ENCODE peak calls at places on chromosomes 2 and 18, in ten cellular contexts. One of them, this sample, is unnamed. For H3K4me1, the result is how much of the 10 kb centered on the place peaks cover.

GRCh38 chr2:170339753-170340692 is 162.1 kb downstream of the MYO3B start:
- DNase-seq in tibial nerve: no peak
- DNase-seq in heart left ventricle: no peak
- DNase-seq in sigmoid colon: no peak
- DNase-seq in adrenal gland: no peak
- DNase-seq in upper lobe of left lung: no peak
- DNase-seq in stomach: no peak
- DNase-seq in testis: no peak
- DNase-seq in A549: no peak
- DNase-seq in uterus: no peak
- DNase-seq in this sample: no peak

GRCh38 chr2:16900405-16901025 is 234.9 kb upstream of the CYRIA start:
- DNase-seq in tibial nerve: no peak
- DNase-seq in heart left ventricle: no peak
- DNase-seq in sigmoid colon: no peak
- DNase-seq in adrenal gland: no peak
- DNase-seq in upper lobe of left lung: no peak
- DNase-seq in stomach: peak
- DNase-seq in testis: peak
- DNase-seq in A549: no peak
- DNase-seq in uterus: no peak
- DNase-seq in this sample: no peak

GRCh38 chr2:101559576-101559975 is 84.7 kb upstream of the RFX8 start:
- DNase-seq in tibial nerve: no peak
- DNase-seq in heart left ventricle: peak
- DNase-seq in sigmoid colon: no peak
- DNase-seq in adrenal gland: no peak
- DNase-seq in upper lobe of left lung: no peak
- DNase-seq in stomach: no peak
- DNase-seq in testis: no peak
- DNase-seq in A549: no peak
- DNase-seq in uterus: peak
- DNase-seq in this sample: no peak

GRCh38 chr2:75698928-75699327 is 11.8 kb downstream of the GCFC2 start:
- DNase-seq in tibial nerve: no peak
- DNase-seq in heart left ventricle: no peak
- DNase-seq in sigmoid colon: no peak
- DNase-seq in adrenal gland: no peak
- DNase-seq in upper lobe of left lung: no peak
- DNase-seq in stomach: no peak
- DNase-seq in testis: no peak
- DNase-seq in A549: no peak
- DNase-seq in uterus: no peak
- DNase-seq in this sample: no peak

GRCh38 chr18:25446972-25447371 is 95.0 kb upstream of the ZNF521 start:
- DNase-seq in tibial nerve: no peak
- DNase-seq in heart left ventricle: no peak
- DNase-seq in sigmoid colon: no peak
- DNase-seq in adrenal gland: no peak
- DNase-seq in upper lobe of left lung: no peak
- DNase-seq in stomach: no peak
- DNase-seq in testis: no peak
- DNase-seq in A549: no peak
- DNase-seq in uterus: no peak
- DNase-seq in this sample: no peak

GRCh38 chr2:2827691-2828315 is 496.7 kb upstream of the MYT1L start:
- DNase-seq in tibial nerve: no peak
- DNase-seq in heart left ventricle: no peak
- DNase-seq in sigmoid colon: no peak
- DNase-seq in adrenal gland: peak
- DNase-seq in upper lobe of left lung: peak
- DNase-seq in stomach: peak
- DNase-seq in testis: no peak
- DNase-seq in A549: no peak
- DNase-seq in uterus: no peak
- DNase-seq in this sample: no peak

GRCh38 chr2:144431384-144431783 is 88.5 kb downstream of the ZEB2 start:
- DNase-seq in tibial nerve: no peak
- DNase-seq in heart left ventricle: no peak
- DNase-seq in sigmoid colon: no peak
- DNase-seq in adrenal gland: no peak
- DNase-seq in upper lobe of left lung: no peak
- DNase-seq in stomach: no peak
- DNase-seq in testis: no peak
- DNase-seq in A549: no peak
- DNase-seq in uterus: no peak
- DNase-seq in this sample: no peak

GRCh38 chr18:71450258-71450657 is 1093.9 kb downstream of the CBLN2 start:
- DNase-seq in tibial nerve: no peak
- DNase-seq in heart left ventricle: no peak
- DNase-seq in sigmoid colon: no peak
- DNase-seq in adrenal gland: no peak
- DNase-seq in upper lobe of left lung: no peak
- DNase-seq in stomach: no peak
- DNase-seq in testis: no peak
- DNase-seq in A549: no peak
- DNase-seq in uterus: no peak
- DNase-seq in this sample: no peak

DNA sequence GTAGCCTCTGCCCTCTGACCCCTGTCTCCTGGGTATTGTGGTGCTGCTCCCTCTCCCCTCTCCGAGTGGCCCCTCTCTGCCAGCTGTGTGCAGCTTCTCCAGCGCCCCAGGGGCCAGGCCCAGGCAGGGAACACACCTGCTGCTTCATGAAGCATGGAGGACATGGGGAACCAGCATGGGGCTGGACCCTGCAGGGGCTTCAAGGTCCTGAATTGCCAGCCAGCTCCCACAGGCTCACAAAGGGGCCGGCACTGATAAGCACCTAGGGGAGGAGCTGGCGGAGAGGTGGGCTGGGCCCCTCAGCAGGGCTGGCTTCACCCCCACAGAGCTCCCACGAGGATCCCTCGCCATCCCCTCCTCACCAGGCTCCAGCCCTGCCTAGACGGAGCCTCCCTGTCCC is 77.4 kb upstream of the GPC1 start:
- DNase-seq in tibial nerve: no peak
- DNase-seq in heart left ventricle: no peak
- DNase-seq in sigmoid colon: no peak
- DNase-seq in adrenal gland: no peak
- DNase-seq in upper lobe of left lung: no peak
- DNase-seq in stomach: no peak
- DNase-seq in testis: no peak
- DNase-seq in A549: no peak
- DNase-seq in uterus: no peak
- DNase-seq in this sample: peak
- H3K27ac ChIP-seq in tibial nerve: no peak
- H3K27ac ChIP-seq in heart left ventricle: no peak
- H3K27ac ChIP-seq in sigmoid colon: no peak
- H3K27ac ChIP-seq in adrenal gland: no peak
- H3K27ac ChIP-seq in upper lobe of left lung: no peak
- H3K27ac ChIP-seq in stomach: no peak
- H3K27ac ChIP-seq in testis: no peak
- H3K27ac ChIP-seq in A549: no peak
- H3K27ac ChIP-seq in uterus: no peak
- H3K27ac ChIP-seq in this sample: no peak

GRCh38 chr2:65129276-65129612 is 662 bp downstream of the RAB1A start:
- DNase-seq in tibial nerve: no peak
- DNase-seq in heart left ventricle: no peak
- DNase-seq in sigmoid colon: no peak
- DNase-seq in adrenal gland: peak
- DNase-seq in upper lobe of left lung: no peak
- DNase-seq in stomach: no peak
- DNase-seq in testis: peak
- DNase-seq in A549: no peak
- DNase-seq in uterus: no peak
- DNase-seq in this sample: no peak

GRCh38 chr2:65133626-65134025 is 3.7 kb upstream of the RAB1A start:
- DNase-seq in tibial nerve: no peak
- DNase-seq in heart left ventricle: no peak
- DNase-seq in sigmoid colon: no peak
- DNase-seq in adrenal gland: no peak
- DNase-seq in upper lobe of left lung: no peak
- DNase-seq in stomach: no peak
- DNase-seq in testis: no peak
- DNase-seq in A549: no peak
- DNase-seq in uterus: no peak
- DNase-seq in this sample: no peak

GRCh38 chr2:65129613-65130439 is at the start of gene RAB1A:
- DNase-seq in tibial nerve: peak
- DNase-seq in heart left ventricle: peak
- DNase-seq in sigmoid colon: peak
- DNase-seq in adrenal gland: peak
- DNase-seq in upper lobe of left lung: peak
- DNase-seq in stomach: peak
- DNase-seq in testis: peak
- DNase-seq in A549: peak
- DNase-seq in uterus: peak
- DNase-seq in this sample: peak

GRCh38 chr2:65128297-65129190 is 1.4 kb downstream of the RAB1A start:
- DNase-seq in tibial nerve: peak
- DNase-seq in heart left ventricle: no peak
- DNase-seq in sigmoid colon: no peak
- DNase-seq in adrenal gland: no peak
- DNase-seq in upper lobe of left lung: peak
- DNase-seq in stomach: peak
- DNase-seq in testis: peak
- DNase-seq in A549: no peak
- DNase-seq in uterus: peak
- DNase-seq in this sample: no peak

DNA sequence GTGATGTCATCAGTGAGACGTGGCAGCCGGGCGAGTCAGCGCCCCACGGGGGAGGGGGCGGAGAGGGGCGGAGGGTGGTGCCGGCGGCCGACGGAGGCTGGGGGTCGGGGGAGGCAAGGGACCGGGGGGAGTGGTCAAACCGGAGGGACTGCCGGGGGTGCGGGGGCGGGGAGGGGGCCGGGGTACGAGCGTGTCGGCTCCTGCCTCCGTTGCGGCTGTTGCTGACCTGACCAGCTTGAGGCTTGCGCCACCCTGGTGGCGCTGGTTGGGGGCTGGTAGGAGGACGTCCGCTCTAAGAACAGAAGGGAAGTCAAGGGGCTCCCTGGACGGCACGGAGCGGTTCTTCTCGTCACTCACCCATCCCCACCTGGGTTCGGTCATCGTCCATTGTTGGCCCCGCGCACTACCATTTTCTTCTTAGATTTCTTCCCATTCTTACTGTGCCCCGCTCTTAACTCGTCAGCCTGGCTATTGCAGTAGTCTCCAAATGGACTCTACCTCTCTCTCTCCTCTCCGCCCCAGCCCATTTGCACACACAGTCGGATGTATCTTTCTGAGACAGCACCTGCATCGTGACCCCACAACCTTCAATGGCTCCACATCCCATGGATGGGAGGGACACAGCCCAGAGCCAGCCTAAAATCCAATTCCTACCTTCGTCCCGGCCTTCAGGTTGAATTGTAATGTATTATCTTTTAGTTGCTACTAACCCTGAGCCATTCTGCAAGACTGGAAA is 702 bp upstream of the RAB1A start:
- DNase-seq in tibial nerve: peak
- DNase-seq in heart left ventricle: no peak
- DNase-seq in sigmoid colon: no peak
- DNase-seq in adrenal gland: no peak
- DNase-seq in upper lobe of left lung: no peak
- DNase-seq in stomach: no peak
- DNase-seq in testis: no peak
- DNase-seq in A549: no peak
- DNase-seq in uterus: no peak
- DNase-seq in this sample: no peak
- TF ChIP-seq POLR2A in tibial nerve: no peak
- TF ChIP-seq POLR2A in heart left ventricle: no peak
- TF ChIP-seq POLR2A in sigmoid colon: no peak
- TF ChIP-seq POLR2A in adrenal gland: no peak
- TF ChIP-seq POLR2A in upper lobe of left lung: peak
- TF ChIP-seq POLR2A in stomach: no peak
- TF ChIP-seq POLR2A in testis: no peak
- TF ChIP-seq POLR2A in A549: peak
- TF ChIP-seq POLR2A in uterus: no peak
- TF ChIP-seq POLR2A in this sample: no peak

GRCh38 chr2:233061007-233061590 is 957 bp downstream of the INPP5D start:
- DNase-seq in tibial nerve: no peak
- DNase-seq in heart left ventricle: no peak
- DNase-seq in sigmoid colon: peak
- DNase-seq in adrenal gland: no peak
- DNase-seq in upper lobe of left lung: no peak
- DNase-seq in stomach: peak
- DNase-seq in testis: no peak
- DNase-seq in A549: no peak
- DNase-seq in uterus: no peak
- DNase-seq in this sample: peak

GRCh38 chr2:233060500-233061006 is 411 bp downstream of the INPP5D start:
- DNase-seq in tibial nerve: no peak
- DNase-seq in heart left ventricle: no peak
- DNase-seq in sigmoid colon: no peak
- DNase-seq in adrenal gland: no peak
- DNase-seq in upper lobe of left lung: no peak
- DNase-seq in stomach: peak
- DNase-seq in testis: no peak
- DNase-seq in A549: no peak
- DNase-seq in uterus: no peak
- DNase-seq in this sample: peak

GRCh38 chr2:233062447-233062842 is 2.3 kb downstream of the INPP5D start:
- DNase-seq in tibial nerve: no peak
- DNase-seq in heart left ventricle: no peak
- DNase-seq in sigmoid colon: peak
- DNase-seq in adrenal gland: no peak
- DNase-seq in upper lobe of left lung: no peak
- DNase-seq in stomach: peak
- DNase-seq in testis: peak
- DNase-seq in A549: no peak
- DNase-seq in uterus: no peak
- DNase-seq in this sample: peak

GRCh38 chr2:233062946-233063268 is 2.8 kb downstream of the INPP5D start:
- DNase-seq in tibial nerve: no peak
- DNase-seq in heart left ventricle: no peak
- DNase-seq in sigmoid colon: no peak
- DNase-seq in adrenal gland: no peak
- DNase-seq in upper lobe of left lung: no peak
- DNase-seq in stomach: no peak
- DNase-seq in testis: no peak
- DNase-seq in A549: no peak
- DNase-seq in uterus: no peak
- DNase-seq in this sample: peak

GRCh38 chr2:233061591-233062446 is 1.7 kb downstream of the INPP5D start:
- DNase-seq in tibial nerve: no peak
- DNase-seq in heart left ventricle: peak
- DNase-seq in sigmoid colon: peak
- DNase-seq in adrenal gland: peak
- DNase-seq in upper lobe of left lung: peak
- DNase-seq in stomach: peak
- DNase-seq in testis: peak
- DNase-seq in A549: no peak
- DNase-seq in uterus: no peak
- DNase-seq in this sample: peak
- H3K4me1 ChIP-seq in tibial nerve: under half
- H3K4me1 ChIP-seq in heart left ventricle: under half
- H3K4me1 ChIP-seq in sigmoid colon: under half
- H3K4me1 ChIP-seq in adrenal gland: under half
- H3K4me1 ChIP-seq in upper lobe of left lung: half or more
- H3K4me1 ChIP-seq in stomach: half or more
- H3K4me1 ChIP-seq in testis: under half
- H3K4me1 ChIP-seq in A549: under half
- H3K4me1 ChIP-seq in uterus: under half
- H3K4me1 ChIP-seq in this sample: under half

DNA sequence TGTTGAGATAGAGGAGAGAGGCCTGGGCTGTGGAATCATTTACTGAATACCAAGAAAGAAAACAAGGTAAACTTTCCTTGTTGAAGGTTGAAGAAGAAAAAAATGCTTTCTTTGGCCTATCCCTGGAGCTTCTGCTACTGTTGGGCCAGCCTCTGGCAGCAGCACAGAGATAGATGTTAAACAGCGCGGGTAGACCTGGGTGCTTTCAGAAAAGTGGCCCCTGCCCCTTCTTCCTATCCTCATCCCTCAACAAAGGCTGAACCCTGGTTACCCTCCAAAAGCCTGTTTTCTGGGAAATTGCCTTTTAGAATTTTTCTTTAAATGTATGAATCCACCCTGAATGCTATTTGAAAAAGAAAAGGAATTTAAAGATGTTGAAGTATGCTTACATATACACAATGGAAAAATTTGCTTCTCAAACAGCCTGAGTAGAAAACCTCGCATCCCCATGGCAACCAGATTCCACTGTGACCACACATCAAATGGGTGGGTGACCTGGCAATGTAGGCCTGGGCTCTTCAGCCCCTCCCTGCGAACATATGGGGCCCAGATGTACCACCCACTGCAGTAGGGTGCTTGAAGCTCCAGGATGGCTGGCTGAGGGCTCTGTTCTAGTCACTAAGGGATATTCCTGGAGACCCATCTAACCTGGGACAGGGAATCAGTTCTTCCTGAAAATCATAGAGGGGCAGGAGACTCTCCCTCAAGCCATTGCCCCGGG is 23.4 kb upstream of the CHRNA1 start:
- DNase-seq in tibial nerve: no peak
- DNase-seq in heart left ventricle: no peak
- DNase-seq in sigmoid colon: no peak
- DNase-seq in adrenal gland: no peak
- DNase-seq in upper lobe of left lung: no peak
- DNase-seq in stomach: no peak
- DNase-seq in testis: no peak
- DNase-seq in A549: no peak
- DNase-seq in uterus: no peak
- DNase-seq in this sample: no peak
- H3K27ac ChIP-seq in tibial nerve: no peak
- H3K27ac ChIP-seq in heart left ventricle: no peak
- H3K27ac ChIP-seq in sigmoid colon: no peak
- H3K27ac ChIP-seq in adrenal gland: no peak
- H3K27ac ChIP-seq in upper lobe of left lung: no peak
- H3K27ac ChIP-seq in stomach: no peak
- H3K27ac ChIP-seq in testis: no peak
- H3K27ac ChIP-seq in A549: peak
- H3K27ac ChIP-seq in uterus: no peak
- H3K27ac ChIP-seq in this sample: peak